ENCODE peak calls at places on chromosomes 12 and 14, in ten cellular contexts. One of them, this sample, is unnamed.

GRCh38 chr14:76827696-76828301 is 1.6 kb downstream of the LRRC74A start:
- DNase-seq in NCI-H1930: no peak
- DNase-seq in progenitor cell of endocrine pancreas: no peak
- DNase-seq in iPS-NIHi11: peak; percentile 29
- DNase-seq in NCI-H748 treated with DMSO at 0.1 percent for 48 hours: no peak
- DNase-seq in RCC 7860: no peak
- DNase-seq in NCI-H1092: no peak
- DNase-seq in NCI-H524: no peak
- DNase-seq in activated CD4-positive, alpha-beta T cell treated with anti-CD3 and anti-CD28 coated beads for 36 hours: no peak
- DNase-seq in lower leg skin: no peak
- DNase-seq in this sample: no peak

GRCh38 chr14:33564774-33565630 is 385.9 kb downstream of the EGLN3 start:
- DNase-seq in NCI-H1930: no peak
- DNase-seq in RCC 7860: peak; percentile 72
- DNase-seq in activated CD4-positive, alpha-beta T cell treated with anti-CD3 and anti-CD28 coated beads for 36 hours: no peak
- DNase-seq in NCI-H748 treated with DMSO at 0.1 percent for 48 hours: no peak
- DNase-seq in NCI-H1092: peak; percentile 46
- DNase-seq in iPS-NIHi11: peak; percentile 14
- DNase-seq in progenitor cell of endocrine pancreas: no peak
- DNase-seq in lower leg skin: no peak
- DNase-seq in NCI-H524: no peak
- DNase-seq in this sample: peak; percentile 21

GRCh38 chr12:110247340-110248095 is 33.5 kb upstream of the ATP2A2 start:
- DNase-seq in NCI-H524: peak; percentile 44
- DNase-seq in NCI-H1092: peak; percentile 5
- DNase-seq in lower leg skin: peak; percentile 44
- DNase-seq in RCC 7860: peak; percentile 74
- DNase-seq in iPS-NIHi11: no peak
- DNase-seq in progenitor cell of endocrine pancreas: no peak
- DNase-seq in NCI-H1930: no peak
- DNase-seq in NCI-H748 treated with DMSO at 0.1 percent for 48 hours: no peak
- DNase-seq in activated CD4-positive, alpha-beta T cell treated with anti-CD3 and anti-CD28 coated beads for 36 hours: no peak
- DNase-seq in this sample: peak; percentile 69

GRCh38 chr14:66965831-66966230 is 223.4 kb upstream of the GARIN2 start:
- DNase-seq in NCI-H748 treated with DMSO at 0.1 percent for 48 hours: no peak
- DNase-seq in iPS-NIHi11: no peak
- DNase-seq in NCI-H1930: no peak
- DNase-seq in NCI-H524: no peak
- DNase-seq in activated CD4-positive, alpha-beta T cell treated with anti-CD3 and anti-CD28 coated beads for 36 hours: no peak
- DNase-seq in RCC 7860: no peak
- DNase-seq in lower leg skin: no peak
- DNase-seq in progenitor cell of endocrine pancreas: no peak
- DNase-seq in NCI-H1092: no peak
- DNase-seq in this sample: no peak

GRCh38 chr14:55160989-55161388 is 30.4 kb downstream of the DLGAP5 start:
- DNase-seq in activated CD4-positive, alpha-beta T cell treated with anti-CD3 and anti-CD28 coated beads for 36 hours: no peak
- DNase-seq in NCI-H1092: no peak
- DNase-seq in NCI-H524: peak; percentile 62
- DNase-seq in lower leg skin: no peak
- DNase-seq in iPS-NIHi11: no peak
- DNase-seq in RCC 7860: peak; percentile 10
- DNase-seq in NCI-H748 treated with DMSO at 0.1 percent for 48 hours: peak; percentile 4
- DNase-seq in progenitor cell of endocrine pancreas: no peak
- DNase-seq in NCI-H1930: no peak
- DNase-seq in this sample: peak; percentile 31

GRCh38 chr12:56296207-56296785 is 3.8 kb downstream of the CS start:
- DNase-seq in lower leg skin: no peak
- DNase-seq in NCI-H1092: no peak
- DNase-seq in progenitor cell of endocrine pancreas: no peak
- DNase-seq in NCI-H748 treated with DMSO at 0.1 percent for 48 hours: no peak
- DNase-seq in activated CD4-positive, alpha-beta T cell treated with anti-CD3 and anti-CD28 coated beads for 36 hours: no peak
- DNase-seq in NCI-H1930: no peak
- DNase-seq in RCC 7860: no peak
- DNase-seq in iPS-NIHi11: no peak
- DNase-seq in NCI-H524: no peak
- DNase-seq in this sample: no peak

GRCh38 chr14:104732355-104732804 is 8.4 kb downstream of the ADSS1 start:
- DNase-seq in NCI-H1092: no peak
- DNase-seq in NCI-H748 treated with DMSO at 0.1 percent for 48 hours: no peak
- DNase-seq in progenitor cell of endocrine pancreas: no peak
- DNase-seq in activated CD4-positive, alpha-beta T cell treated with anti-CD3 and anti-CD28 coated beads for 36 hours: no peak
- DNase-seq in NCI-H1930: no peak
- DNase-seq in NCI-H524: no peak
- DNase-seq in RCC 7860: peak; percentile 51
- DNase-seq in lower leg skin: no peak
- DNase-seq in iPS-NIHi11: no peak
- DNase-seq in this sample: peak; percentile 39

GRCh38 chr14:98835051-98835824 is 436.8 kb downstream of the BCL11B start:
- DNase-seq in NCI-H748 treated with DMSO at 0.1 percent for 48 hours: no peak
- DNase-seq in progenitor cell of endocrine pancreas: no peak
- DNase-seq in lower leg skin: no peak
- DNase-seq in NCI-H1092: no peak
- DNase-seq in iPS-NIHi11: no peak
- DNase-seq in NCI-H524: no peak
- DNase-seq in RCC 7860: no peak
- DNase-seq in activated CD4-positive, alpha-beta T cell treated with anti-CD3 and anti-CD28 coated beads for 36 hours: no peak
- DNase-seq in NCI-H1930: no peak
- DNase-seq in this sample: no peak

GRCh38 chr12:76236640-76237039 is 111.6 kb downstream of the BBS10 start:
- DNase-seq in RCC 7860: peak; percentile 90
- DNase-seq in progenitor cell of endocrine pancreas: no peak
- DNase-seq in lower leg skin: no peak
- DNase-seq in NCI-H524: no peak
- DNase-seq in NCI-H748 treated with DMSO at 0.1 percent for 48 hours: no peak
- DNase-seq in NCI-H1092: no peak
- DNase-seq in NCI-H1930: no peak
- DNase-seq in activated CD4-positive, alpha-beta T cell treated with anti-CD3 and anti-CD28 coated beads for 36 hours: no peak
- DNase-seq in iPS-NIHi11: no peak
- DNase-seq in this sample: no peak

GRCh38 chr12:46585854-46586621 is 213.5 kb upstream of the SLC38A2 start:
- DNase-seq in progenitor cell of endocrine pancreas: no peak
- DNase-seq in RCC 7860: peak; percentile 48
- DNase-seq in NCI-H1930: no peak
- DNase-seq in NCI-H1092: no peak
- DNase-seq in NCI-H748 treated with DMSO at 0.1 percent for 48 hours: peak; percentile 48
- DNase-seq in NCI-H524: no peak
- DNase-seq in activated CD4-positive, alpha-beta T cell treated with anti-CD3 and anti-CD28 coated beads for 36 hours: peak; percentile 36
- DNase-seq in lower leg skin: no peak
- DNase-seq in iPS-NIHi11: no peak
- DNase-seq in this sample: peak; percentile 77

GRCh38 chr14:41285193-41285748 is 321.4 kb upstream of the LRFN5 start:
- DNase-seq in NCI-H1930: peak; percentile 71
- DNase-seq in NCI-H1092: peak; percentile 4
- DNase-seq in NCI-H748 treated with DMSO at 0.1 percent for 48 hours: peak; percentile 75
- DNase-seq in progenitor cell of endocrine pancreas: peak; percentile 35
- DNase-seq in NCI-H524: peak; percentile 99
- DNase-seq in lower leg skin: no peak
- DNase-seq in activated CD4-positive, alpha-beta T cell treated with anti-CD3 and anti-CD28 coated beads for 36 hours: peak; percentile 22
- DNase-seq in iPS-NIHi11: peak; percentile 23
- DNase-seq in RCC 7860: no peak
- DNase-seq in this sample: peak; percentile 59

GRCh38 chr12:1706284-1707016 is 15.6 kb downstream of the ADIPOR2 start:
- DNase-seq in lower leg skin: no peak
- DNase-seq in RCC 7860: no peak
- DNase-seq in progenitor cell of endocrine pancreas: no peak
- DNase-seq in NCI-H1930: no peak
- DNase-seq in NCI-H748 treated with DMSO at 0.1 percent for 48 hours: no peak
- DNase-seq in activated CD4-positive, alpha-beta T cell treated with anti-CD3 and anti-CD28 coated beads for 36 hours: no peak
- DNase-seq in NCI-H1092: no peak
- DNase-seq in NCI-H524: no peak
- DNase-seq in iPS-NIHi11: no peak
- DNase-seq in this sample: no peak

GRCh38 chr14:64294672-64295413 is 672 bp upstream of the ESR2 start:
- DNase-seq in lower leg skin: no peak
- DNase-seq in NCI-H524: peak; percentile 97
- DNase-seq in NCI-H1930: peak; percentile 54
- DNase-seq in activated CD4-positive, alpha-beta T cell treated with anti-CD3 and anti-CD28 coated beads for 36 hours: peak; percentile 94
- DNase-seq in NCI-H748 treated with DMSO at 0.1 percent for 48 hours: peak; percentile 52
- DNase-seq in progenitor cell of endocrine pancreas: peak; percentile 61
- DNase-seq in iPS-NIHi11: peak; percentile 89
- DNase-seq in NCI-H1092: peak; percentile 72
- DNase-seq in RCC 7860: no peak
- DNase-seq in this sample: peak; percentile 86

GRCh38 chr12:18723752-18724151 is 14.1 kb downstream of the PLCZ1 start:
- DNase-seq in iPS-NIHi11: no peak
- DNase-seq in NCI-H524: no peak
- DNase-seq in activated CD4-positive, alpha-beta T cell treated with anti-CD3 and anti-CD28 coated beads for 36 hours: no peak
- DNase-seq in NCI-H1092: no peak
- DNase-seq in NCI-H748 treated with DMSO at 0.1 percent for 48 hours: no peak
- DNase-seq in RCC 7860: peak; percentile 69
- DNase-seq in lower leg skin: no peak
- DNase-seq in NCI-H1930: no peak
- DNase-seq in progenitor cell of endocrine pancreas: no peak
- DNase-seq in this sample: no peak

GRCh38 chr14:100674897-100675618 is 51.6 kb upstream of the DLK1 start:
- DNase-seq in NCI-H1930: no peak
- DNase-seq in activated CD4-positive, alpha-beta T cell treated with anti-CD3 and anti-CD28 coated beads for 36 hours: no peak
- DNase-seq in iPS-NIHi11: no peak
- DNase-seq in NCI-H524: peak; percentile 38
- DNase-seq in NCI-H748 treated with DMSO at 0.1 percent for 48 hours: no peak
- DNase-seq in lower leg skin: no peak
- DNase-seq in progenitor cell of endocrine pancreas: no peak
- DNase-seq in NCI-H1092: no peak
- DNase-seq in RCC 7860: no peak
- DNase-seq in this sample: peak; percentile 88

GRCh38 chr12:31868980-31869379 is 90.2 kb upstream of the RESF1 start:
- DNase-seq in NCI-H748 treated with DMSO at 0.1 percent for 48 hours: peak; percentile 82
- DNase-seq in NCI-H1092: peak; percentile 2
- DNase-seq in activated CD4-positive, alpha-beta T cell treated with anti-CD3 and anti-CD28 coated beads for 36 hours: no peak
- DNase-seq in RCC 7860: no peak
- DNase-seq in progenitor cell of endocrine pancreas: no peak
- DNase-seq in lower leg skin: no peak
- DNase-seq in NCI-H1930: no peak
- DNase-seq in NCI-H524: peak; percentile 67
- DNase-seq in iPS-NIHi11: peak; percentile 19
- DNase-seq in this sample: peak; percentile 100

GRCh38 chr14:39558525-39558924 is 126.3 kb upstream of the FBXO33 start:
- DNase-seq in NCI-H1092: no peak
- DNase-seq in NCI-H748 treated with DMSO at 0.1 percent for 48 hours: no peak
- DNase-seq in lower leg skin: no peak
- DNase-seq in NCI-H1930: no peak
- DNase-seq in iPS-NIHi11: no peak
- DNase-seq in NCI-H524: no peak
- DNase-seq in activated CD4-positive, alpha-beta T cell treated with anti-CD3 and anti-CD28 coated beads for 36 hours: no peak
- DNase-seq in RCC 7860: no peak
- DNase-seq in progenitor cell of endocrine pancreas: no peak
- DNase-seq in this sample: no peak

GRCh38 chr12:1830981-1831930 is 10.9 kb downstream of the LRTM2 start:
- DNase-seq in NCI-H524: no peak
- DNase-seq in NCI-H1930: no peak
- DNase-seq in progenitor cell of endocrine pancreas: peak; percentile 97
- DNase-seq in iPS-NIHi11: peak; percentile 98
- DNase-seq in lower leg skin: no peak
- DNase-seq in NCI-H1092: no peak
- DNase-seq in NCI-H748 treated with DMSO at 0.1 percent for 48 hours: no peak
- DNase-seq in activated CD4-positive, alpha-beta T cell treated with anti-CD3 and anti-CD28 coated beads for 36 hours: peak; percentile 52
- DNase-seq in RCC 7860: no peak
- DNase-seq in this sample: no peak

GRCh38 chr14:67816326-67817009 is at the start of gene ZFYVE26:
- DNase-seq in NCI-H748 treated with DMSO at 0.1 percent for 48 hours: peak; percentile 95
- DNase-seq in iPS-NIHi11: peak; percentile 95
- DNase-seq in NCI-H1930: peak; percentile 92
- DNase-seq in progenitor cell of endocrine pancreas: peak; percentile 79
- DNase-seq in NCI-H1092: peak; percentile 98
- DNase-seq in lower leg skin: peak; percentile 97
- DNase-seq in activated CD4-positive, alpha-beta T cell treated with anti-CD3 and anti-CD28 coated beads for 36 hours: peak; percentile 95
- DNase-seq in RCC 7860: peak; percentile 76
- DNase-seq in NCI-H524: peak; percentile 99
- DNase-seq in this sample: peak; percentile 99

GRCh38 chr12:1115471-1116242 is 124.6 kb downstream of the ERC1 start:
- DNase-seq in iPS-NIHi11: no peak
- DNase-seq in NCI-H1930: no peak
- DNase-seq in NCI-H748 treated with DMSO at 0.1 percent for 48 hours: no peak
- DNase-seq in lower leg skin: no peak
- DNase-seq in NCI-H524: no peak
- DNase-seq in progenitor cell of endocrine pancreas: no peak
- DNase-seq in RCC 7860: no peak
- DNase-seq in NCI-H1092: no peak
- DNase-seq in activated CD4-positive, alpha-beta T cell treated with anti-CD3 and anti-CD28 coated beads for 36 hours: no peak
- DNase-seq in this sample: no peak

GRCh38 chr14:61761557-61761956 is 663 bp upstream of the SNAPC1 start:
- DNase-seq in RCC 7860: no peak
- DNase-seq in iPS-NIHi11: no peak
- DNase-seq in progenitor cell of endocrine pancreas: no peak
- DNase-seq in NCI-H1930: no peak
- DNase-seq in NCI-H524: no peak
- DNase-seq in NCI-H748 treated with DMSO at 0.1 percent for 48 hours: no peak
- DNase-seq in lower leg skin: no peak
- DNase-seq in NCI-H1092: no peak
- DNase-seq in activated CD4-positive, alpha-beta T cell treated with anti-CD3 and anti-CD28 coated beads for 36 hours: peak; percentile 19
- DNase-seq in this sample: no peak

This sample was measured in NCI-H69.